ENCODE peak calls at places on chromosomes 12 and 14, in eight cellular contexts. L is RWPE1, B is stomach, V is psoas muscle, W is A549, E is transverse colon, D is mammary epithelial cell, I is left ventricle myocardium inferior. T is an unnamed sample.

GRCh38 chr14:21913759-21914158 is 240.1 kb upstream of the OR4E1 start:
- DNase-seq in L (peak; percentile 3), B (peak; percentile 69), V (peak; percentile 44), W (peak; percentile 93), E (peak; percentile 56), D (peak; percentile 53), I (no peak), T (peak; percentile 33)

GRCh38 chr12:126974779-126975178 is 1292.2 kb upstream of the TMEM132C start:
- DNase-seq in L (no peak), B (no peak), V (no peak), W (peak; percentile 29), E (no peak), D (no peak), I (no peak), T (no peak)

GRCh38 chr12:117003883-117004404 is 93.2 kb downstream of the FBXW8 start:
- DNase-seq in L (no peak), B (no peak), V (no peak), W (no peak), E (no peak), D (no peak), I (no peak), T (no peak)

GRCh38 chr12:101490286-101490920 is 15.3 kb downstream of the SPIC start:
- DNase-seq in L (peak; percentile 29), B (peak; percentile 50), V (no peak), W (peak; percentile 62), E (peak; percentile 57), D (peak; percentile 3), I (no peak), T (no peak)

GRCh38 chr14:97499790-97500481 is 702.8 kb downstream of the VRK1 start:
- DNase-seq in L (peak; percentile 57), B (no peak), V (no peak), W (no peak), E (no peak), D (no peak), I (no peak), T (peak; percentile 33)

GRCh38 chr14:75147423-75148071 is 20.7 kb upstream of the NEK9 start:
- DNase-seq in L (no peak), B (peak; percentile 69), V (peak; percentile 76), W (peak; percentile 31), E (peak; percentile 53), D (peak; percentile 95), I (peak; percentile 54), T (no peak)

GRCh38 chr12:3885179-3886094 is 12.2 kb upstream of the PARP11 start:
- DNase-seq in L (peak; percentile 11), B (no peak), V (no peak), W (peak; percentile 40), E (no peak), D (peak; percentile 22), I (no peak), T (no peak)

GRCh38 chr12:64057706-64058105 is 164.4 kb downstream of the KICS2 start:
- DNase-seq in L (no peak), B (no peak), V (no peak), W (no peak), E (no peak), D (no peak), I (no peak), T (no peak)

GRCh38 chr12:110002691-110003515 is 3.7 kb downstream of the ANKRD13A start:
- DNase-seq in L (peak; percentile 52), B (no peak), V (no peak), W (no peak), E (no peak), D (peak; percentile 27), I (no peak), T (peak; percentile 20)

GRCh38 chr12:47094804-47095203 is 15.0 kb upstream of the AMIGO2 start:
- DNase-seq in L (no peak), B (no peak), V (no peak), W (peak; percentile 89), E (no peak), D (peak; percentile 83), I (no peak), T (no peak)

GRCh38 chr12:53427905-53428594 is 4.4 kb downstream of the AMHR2 start:
- DNase-seq in L (peak; percentile 90), B (no peak), V (no peak), W (peak; percentile 91), E (no peak), D (peak; percentile 98), I (no peak), T (peak; percentile 97)

GRCh38 chr14:102086346-102086971 is 385 bp downstream of the HSP90AA1 start:
- DNase-seq in L (no peak), B (peak; percentile 55), V (peak; percentile 66), W (peak; percentile 37), E (peak; percentile 60), D (peak; percentile 46), I (peak; percentile 31), T (no peak)

GRCh38 chr14:59585891-59586554 is 9.4 kb upstream of the CCDC175 start:
- DNase-seq in L (peak; percentile 7), B (no peak), V (no peak), W (no peak), E (no peak), D (no peak), I (no peak), T (no peak)

GRCh38 chr14:76089151-76089550 is 62.6 kb upstream of the GPATCH2L start:
- DNase-seq in L (no peak), B (no peak), V (no peak), W (no peak), E (no peak), D (no peak), I (peak; percentile 33), T (no peak)

GRCh38 chr12:70919597-70920035 is 922 bp downstream of the PTPRR start:
- DNase-seq in L (no peak), B (no peak), V (no peak), W (no peak), E (no peak), D (no peak), I (no peak), T (no peak)

GRCh38 chr14:33612184-33612479 is 338.7 kb downstream of the EGLN3 start:
- DNase-seq in L (no peak), B (no peak), V (no peak), W (no peak), E (no peak), D (no peak), I (no peak), T (no peak)

GRCh38 chr12:4164591-4165558 is 108.7 kb upstream of the CCND2 start:
- DNase-seq in L (no peak), B (peak; percentile 34), V (peak; percentile 61), W (no peak), E (peak; percentile 50), D (peak; percentile 57), I (peak; percentile 40), T (no peak)

GRCh38 chr12:21428241-21428640 is 9.2 kb upstream of the PYROXD1 start:
- DNase-seq in L (no peak), B (no peak), V (no peak), W (no peak), E (no peak), D (no peak), I (no peak), T (no peak)

GRCh38 chr12:12943589-12944260 is 8.2 kb downstream of the GPRC5D start:
- DNase-seq in L (no peak), B (no peak), V (no peak), W (no peak), E (no peak), D (no peak), I (no peak), T (no peak)

GRCh38 chr14:61659582-61659981 is 35.7 kb upstream of the HIF1A start:
- DNase-seq in L (no peak), B (no peak), V (no peak), W (no peak), E (no peak), D (peak; percentile 51), I (no peak), T (no peak)

GRCh38 chr12:129886541-129886940 is 17.3 kb downstream of the TMEM132D start:
- DNase-seq in L (no peak), B (no peak), V (no peak), W (no peak), E (no peak), D (no peak), I (no peak), T (no peak)

GRCh38 chr12:117912756-117913155 is 56.0 kb downstream of the KSR2 start:
- DNase-seq in L (no peak), B (no peak), V (no peak), W (no peak), E (no peak), D (no peak), I (no peak), T (no peak)

DNA sequence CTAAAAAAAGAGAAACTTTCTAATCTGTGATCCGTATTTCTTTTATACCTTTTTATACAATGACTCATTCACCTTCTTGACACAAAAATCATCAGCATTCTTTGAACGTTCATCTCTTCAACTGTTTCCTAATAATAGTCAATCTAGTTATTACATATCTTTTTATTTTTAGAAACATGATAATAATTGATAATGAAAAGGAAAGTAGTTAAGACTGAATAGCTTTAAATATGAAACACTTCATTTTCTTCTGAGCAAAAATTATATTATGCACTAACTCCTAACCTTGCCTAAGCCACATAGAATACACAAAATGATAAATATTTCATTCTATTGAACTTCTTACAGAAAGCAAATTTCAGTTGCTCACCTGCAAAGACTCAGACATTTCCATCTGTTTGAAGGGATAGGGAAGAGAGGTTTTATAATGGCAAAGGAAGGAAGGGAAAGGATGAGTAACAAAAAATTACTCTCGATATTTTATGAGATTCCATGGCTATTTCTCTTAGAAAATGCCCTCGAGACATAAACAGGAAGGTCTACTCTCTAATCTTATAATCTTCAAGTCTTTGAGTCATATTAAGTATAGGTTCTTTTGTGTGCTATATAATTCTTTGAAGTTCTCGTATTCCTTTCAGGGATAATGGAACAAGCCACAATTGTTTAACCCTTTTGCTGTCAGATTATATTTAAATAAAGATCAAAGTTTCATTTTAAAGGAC is 7.5 kb upstream of the KLHL42 start:
- DNase-seq in L (peak; percentile 34), B (no peak), V (no peak), W (no peak), E (no peak), D (peak; percentile 80), I (no peak), T (peak; percentile 40)
- H3K27ac ChIP-seq in L (no peak overlapping the region), B (no peak overlapping the region), V (no peak overlapping the region), W (peak overlapping the region; percentile 40), E (no peak overlapping the region), D (peak overlapping the region; percentile 11), I (no peak overlapping the region), T (peak overlapping the region; percentile 48)

GRCh38 chr14:50828738-50829471 is 2.1 kb downstream of the NIN start:
- DNase-seq in L (no peak), B (no peak), V (no peak), W (no peak), E (no peak), D (no peak), I (no peak), T (no peak)
- H3K27ac ChIP-seq in L (no peak overlapping the region), B (no peak overlapping the region), V (peak overlapping the region; percentile 95), W (no peak overlapping the region), E (peak overlapping the region; percentile 94), D (no peak overlapping the region), I (no peak overlapping the region), T (no peak overlapping the region)

DNA sequence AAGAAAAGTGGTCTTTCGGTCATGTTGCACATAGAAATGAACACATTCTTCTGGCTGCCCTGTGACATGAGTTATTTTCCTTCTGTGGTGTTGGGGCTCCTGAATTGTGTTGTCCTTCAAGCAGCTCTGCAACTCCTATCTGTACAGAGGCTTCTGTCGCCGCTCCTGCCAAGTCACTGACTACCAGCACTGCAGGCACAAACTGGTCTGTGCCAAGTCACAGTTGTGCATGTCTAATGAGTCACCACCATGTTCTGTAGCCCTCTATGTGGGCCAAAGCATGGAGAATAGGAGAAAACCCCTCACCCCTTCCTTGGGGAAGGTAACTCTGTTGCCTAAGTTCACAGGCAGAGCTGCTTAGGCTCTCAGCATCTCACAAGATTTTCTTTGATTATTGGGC is 283.3 kb downstream of the RPL10L start:
- DNase-seq in L (no peak), B (no peak), V (no peak), W (no peak), E (no peak), D (no peak), I (no peak), T (no peak)
- H3K27ac ChIP-seq in L (no peak overlapping the region), B (no peak overlapping the region), V (no peak overlapping the region), W (no peak overlapping the region), E (no peak overlapping the region), D (no peak overlapping the region), I (no peak overlapping the region), T (no peak overlapping the region)

GRCh38 chr14:35558680-35559079 is 24.7 kb downstream of the INSM2 start:
- DNase-seq in L (no peak), B (no peak), V (no peak), W (no peak), E (no peak), D (no peak), I (no peak), T (no peak)
- H3K27ac ChIP-seq in L (no peak overlapping the region), B (no peak overlapping the region), V (no peak overlapping the region), W (no peak overlapping the region), E (no peak overlapping the region), D (no peak overlapping the region), I (no peak overlapping the region), T (no peak overlapping the region)